ENCODE peak calls at places on chromosomes 5 and 9, in five cellular contexts. G is HEK293T, L is H1, B is GM12878, W is HepG2. I is an unnamed sample.

GRCh38 chr5:78518365-78519197 is 130.0 kb downstream of the LHFPL2 start:
- DNase-seq in B (no peak), G (no peak), W (peak; percentile 97), L (no peak), I (no peak)

GRCh38 chr5:42513246-42513645 is 90.0 kb downstream of the GHR start:
- DNase-seq in W (no peak), B (no peak), G (no peak), L (no peak), I (no peak)

GRCh38 chr9:81848472-81848871 is 79.8 kb upstream of the SPATA31D4 start:
- DNase-seq in W (peak; percentile 7), L (no peak), G (no peak), B (no peak), I (no peak)

GRCh38 chr9:113992276-113992951 is 85.7 kb downstream of the AMBP start:
- DNase-seq in G (no peak), B (no peak), W (no peak), L (no peak), I (no peak)

GRCh38 chr5:60488466-60489130 is 211.4 kb downstream of the DEPDC1B start:
- DNase-seq in W (no peak), G (no peak), B (no peak), L (no peak), I (no peak)

GRCh38 chr5:112634796-112635195 is 102.9 kb upstream of the APC start:
- DNase-seq in B (no peak), G (no peak), L (no peak), W (no peak), I (no peak)

GRCh38 chr5:169938439-169938838 is 41.9 kb downstream of the INSYN2B start:
- DNase-seq in B (no peak), G (no peak), L (no peak), W (no peak), I (no peak)

GRCh38 chr5:1731091-1731639 is 68.5 kb downstream of the MRPL36 start:
- DNase-seq in L (no peak), W (no peak), G (no peak), B (no peak), I (no peak)

GRCh38 chr5:12022444-12022843 is 118.2 kb upstream of the CTNND2 start:
- DNase-seq in B (no peak), G (no peak), L (no peak), W (no peak), I (no peak)

GRCh38 chr9:126146254-126147145 is 180.1 kb upstream of the MVB12B start:
- DNase-seq in L (peak; percentile 62), W (peak; percentile 91), B (peak; percentile 15), G (peak; percentile 62), I (peak; percentile 90)

GRCh38 chr9:91790912-91791311 is 159.1 kb downstream of the ROR2 start:
- DNase-seq in G (no peak), L (no peak), W (no peak), B (no peak), I (no peak)

GRCh38 chr9:89887286-89887685 is 282.5 kb downstream of the GADD45G start:
- DNase-seq in B (no peak), W (no peak), L (no peak), G (no peak), I (no peak)

GRCh38 chr5:35483797-35484196 is 133.9 kb upstream of the SPEF2 start:
- DNase-seq in L (no peak), B (no peak), W (peak; percentile 91), G (no peak), I (no peak)

GRCh38 chr9:78821126-78821822 is 524.3 kb downstream of the PSAT1 start:
- DNase-seq in L (no peak), W (peak; percentile 49), B (no peak), G (peak; percentile 51), I (peak; percentile 13)

GRCh38 chr9:4840018-4840417 is 47.3 kb downstream of the RCL1 start:
- DNase-seq in G (no peak), W (no peak), L (no peak), B (no peak), I (no peak)

GRCh38 chr9:5478214-5478613 is 27.9 kb downstream of the CD274 start:
- DNase-seq in B (peak; percentile 60), G (no peak), W (no peak), L (no peak), I (no peak)

GRCh38 chr5:159322180-159322579 is 8.1 kb downstream of the IL12B start:
- DNase-seq in G (no peak), W (no peak), L (no peak), B (no peak), I (no peak)

GRCh38 chr5:84113246-84114118 is 271.2 kb downstream of the EDIL3 start:
- DNase-seq in W (no peak), B (no peak), G (no peak), L (peak; percentile 51), I (no peak)

GRCh38 chr9:108759835-108760234 is 96.0 kb downstream of the ACTL7B start:
- DNase-seq in G (no peak), B (no peak), W (no peak), L (no peak), I (no peak)

GRCh38 chr5:56405116-56405515 is 172.0 kb upstream of the ANKRD55 start:
- DNase-seq in G (no peak), B (no peak), W (no peak), L (no peak), I (no peak)

GRCh38 chr5:102815084-102815483 is 60.0 kb downstream of the PAM start:
- DNase-seq in G (no peak), B (no peak), L (no peak), W (no peak), I (no peak)

GRCh38 chr5:1516615-1517601 is 6.9 kb downstream of the LPCAT1 start:
- DNase-seq in G (no peak), L (no peak), W (peak; percentile 16), B (no peak), I (no peak)

GRCh38 chr5:180525363-180525762 is 31.2 kb downstream of the CNOT6 start:
- DNase-seq in G (no peak), W (no peak), B (no peak), L (no peak), I (no peak)

GRCh38 chr5:23963449-23963848 is 456.0 kb downstream of the PRDM9 start:
- DNase-seq in W (no peak), G (no peak), B (no peak), L (no peak), I (no peak)
- TF ChIP-seq SUZ12 in W (no peak), G (no peak), B (no peak), L (no peak), I (no peak)

GRCh38 chr9:124660341-124660801 is 110.7 kb downstream of the NR6A1 start:
- DNase-seq in W (peak; percentile 36), L (no peak), B (peak; percentile 60), G (peak; percentile 12), I (no peak)

GRCh38 chr9:124663046-124663961 is 107.8 kb downstream of the NR6A1 start:
- DNase-seq in B (no peak), W (no peak), L (no peak), G (no peak), I (no peak)

GRCh38 chr9:124661184-124661755 is 109.8 kb downstream of the NR6A1 start:
- DNase-seq in W (no peak), G (peak; percentile 12), L (no peak), B (no peak), I (no peak)

GRCh38 chr9:124664143-124664542 is 107.0 kb downstream of the NR6A1 start:
- DNase-seq in L (no peak), B (no peak), W (no peak), G (no peak), I (no peak)

GRCh38 chr9:124662561-124662960 is 108.5 kb downstream of the NR6A1 start:
- DNase-seq in L (no peak), B (no peak), W (no peak), G (no peak), I (no peak)
- TF ChIP-seq SUZ12 in L (no peak), B (no peak), W (no peak), G (no peak), I (no peak)

DNA sequence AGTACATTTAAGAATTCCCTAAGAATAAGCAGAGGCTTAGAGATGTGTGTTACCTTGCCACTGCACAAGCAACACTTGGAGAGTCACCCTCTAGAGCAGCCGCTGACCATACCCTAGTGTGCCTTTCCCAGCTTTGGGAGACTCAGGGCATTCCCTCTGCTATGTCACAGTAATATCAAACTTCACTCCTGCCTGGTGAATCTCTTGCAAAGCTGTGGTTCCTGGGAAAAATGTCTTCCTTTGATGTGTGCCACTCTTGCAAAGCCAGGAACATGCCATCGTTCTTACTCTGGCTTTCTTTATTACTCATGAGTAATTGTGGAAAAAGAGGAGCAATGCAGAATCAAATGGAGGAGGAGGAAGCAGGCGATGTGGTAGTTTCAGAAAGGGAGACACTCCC is 173.2 kb downstream of the CCDC192 start:
- DNase-seq in W (no peak), L (no peak), G (no peak), B (no peak), I (no peak)
- TF ChIP-seq SUZ12 in W (no peak), L (no peak), G (no peak), B (no peak), I (no peak)

GRCh38 chr5:32444946-32445758 is 612 bp upstream of the ZFR start:
- DNase-seq in L (no peak), B (no peak), W (no peak), G (no peak), I (no peak)

GRCh38 chr5:32443541-32444190 is 874 bp downstream of the ZFR start:
- DNase-seq in W (no peak), B (no peak), G (peak; percentile 58), L (no peak), I (no peak)

GRCh38 chr5:32443145-32443540 is 1.4 kb downstream of the ZFR start:
- DNase-seq in B (peak; percentile 31), W (no peak), G (no peak), L (no peak), I (no peak)

GRCh38 chr5:32445831-32446614 is 1.5 kb upstream of the ZFR start:
- DNase-seq in G (no peak), L (no peak), W (no peak), B (no peak), I (no peak)

GRCh38 chr5:32444191-32444945 is at the start of gene ZFR:
- DNase-seq in W (peak; percentile 83), B (peak; percentile 60), G (peak; percentile 96), L (peak; percentile 66), I (peak; percentile 62)
- TF ChIP-seq SUZ12 in W (peak; percentile 69), B (no peak), G (no peak), L (no peak), I (no peak)